ENCODE peak calls at places on chromosomes 3 and 15, in four cellular contexts. J is endothelial cell; A is stomach; W is activated naive CD8-positive, alpha-beta T cell treated with anti-CD3 and anti-CD28 coated beads, Interleukin-2, amount 50 U/mL, for 24 hours. Z is an unnamed sample.

GRCh38 chr3:72265250-72265649 is 480.3 kb upstream of the PROK2 start:
- DNase-seq in J (no peak), A (no peak), W (no peak), Z (no peak)

GRCh38 chr3:59542276-59542675 is 492.5 kb upstream of the CFAP20DC start:
- DNase-seq in J (no peak), A (no peak), W (no peak), Z (no peak)

GRCh38 chr3:183202004-183202722 is 39.6 kb upstream of the LAMP3 start:
- DNase-seq in J (no peak), A (no peak), W (no peak), Z (no peak)

GRCh38 chr3:190381356-190381940 is 6.5 kb upstream of the CLDN16 start:
- DNase-seq in J (no peak), A (no peak), W (no peak), Z (no peak)

GRCh38 chr3:123656691-123657090 is 71.8 kb upstream of the HACD2 start:
- DNase-seq in J (no peak), A (no peak), W (no peak), Z (no peak)

GRCh38 chr3:196989721-196990262 is 21.2 kb upstream of the PIGZ start:
- DNase-seq in J (no peak), A (no peak), W (no peak), Z (no peak)

GRCh38 chr15:41656188-41656587 is 4.0 kb upstream of the MGA start:
- DNase-seq in J (no peak), A (no peak), W (no peak), Z (no peak)

GRCh38 chr3:153166206-153166605 is 4.2 kb downstream of the RAP2B start:
- DNase-seq in J (no peak), A (no peak), W (peak), Z (no peak)

GRCh38 chr3:146277953-146278631 is 27.2 kb upstream of the PLSCR4 start:
- DNase-seq in J (no peak), A (no peak), W (no peak), Z (no peak)

GRCh38 chr15:25053000-25053815 is 98.4 kb downstream of the SNRPN start:
- DNase-seq in J (no peak), A (peak), W (no peak), Z (no peak)

GRCh38 chr15:39251413-39252197 is 329.3 kb upstream of the THBS1 start:
- DNase-seq in J (no peak), A (no peak), W (no peak), Z (no peak)

GRCh38 chr15:74829500-74829899 is 3.1 kb downstream of the CPLX3 start:
- DNase-seq in J (no peak), A (no peak), W (no peak), Z (no peak)

GRCh38 chr15:25706176-25706970 is 156.8 kb downstream of the ATP10A start:
- DNase-seq in J (no peak), A (no peak), W (no peak), Z (no peak)

GRCh38 chr3:81476652-81477051 is 284.8 kb downstream of the GBE1 start:
- DNase-seq in J (no peak), A (no peak), W (no peak), Z (no peak)